ENCODE peak calls at places on chromosomes 7 and 10, in nine cellular contexts. I is lung; D is ovary; E is fibroblast of pulmonary artery; H is CD4-positive, alpha-beta T cell; M is hepatocyte; B is tibial artery; Z is fibroblast of the aortic adventitia; S is nephron progenitor cell. Q is an unnamed sample.

GRCh38 chr10:124294811-124295770 is 123.6 kb downstream of the OAT start:
- DNase-seq in M (no peak), D (peak), S (no peak), H (no peak), B (no peak), Z (no peak), I (no peak), E (no peak), Q (no peak)

GRCh38 chr7:36278767-36279171 is 110.9 kb upstream of the ANLN start:
- DNase-seq in E (peak), S (peak), B (no peak), Z (peak), M (peak), D (no peak), H (no peak), I (no peak), Q (peak)

GRCh38 chr7:156780724-156781455 is 112.1 kb downstream of the LMBR1 start:
- DNase-seq in H (no peak), Z (no peak), B (no peak), S (no peak), E (no peak), I (no peak), M (no peak), D (no peak), Q (no peak)

GRCh38 chr10:19676063-19676462 is 140.2 kb upstream of the PLXDC2 start:
- DNase-seq in E (no peak), Z (no peak), S (no peak), M (no peak), H (no peak), B (no peak), D (no peak), I (no peak), Q (no peak)

GRCh38 chr7:118195837-118196474 is 12.0 kb downstream of the LSM8 start:
- DNase-seq in Z (peak), I (peak), S (peak), B (peak), D (no peak), E (peak), M (peak), H (peak), Q (peak)

GRCh38 chr10:17005621-17006566 is 123.7 kb downstream of the CUBN start:
- DNase-seq in M (no peak), Z (no peak), H (no peak), D (no peak), B (no peak), S (no peak), I (no peak), E (no peak), Q (no peak)

GRCh38 chr7:69746383-69746782 is 148.1 kb downstream of the AUTS2 start:
- DNase-seq in M (no peak), I (no peak), B (no peak), Z (no peak), H (no peak), S (no peak), D (no peak), E (no peak), Q (no peak)

GRCh38 chr7:79114875-79115274 is 338.6 kb downstream of the MAGI2 start:
- DNase-seq in I (no peak), B (no peak), D (no peak), H (no peak), S (no peak), E (no peak), M (no peak), Z (no peak), Q (no peak)

GRCh38 chr10:117298219-117298618 is 57.3 kb downstream of the SLC18A2 start:
- DNase-seq in E (no peak), Z (no peak), B (no peak), D (no peak), M (no peak), S (no peak), I (no peak), H (no peak), Q (no peak)

GRCh38 chr7:1106063-1106782 is 18.3 kb downstream of the GPER1 start:
- DNase-seq in H (no peak), Z (no peak), M (no peak), D (no peak), I (no peak), E (no peak), B (no peak), S (no peak), Q (no peak)

GRCh38 chr10:17067549-17068264 is 61.9 kb downstream of the CUBN start:
- DNase-seq in M (no peak), E (no peak), Z (no peak), H (no peak), D (no peak), I (no peak), B (no peak), S (no peak), Q (no peak)

GRCh38 chr7:98133621-98134266 is 27.1 kb downstream of the LMTK2 start:
- DNase-seq in S (no peak), D (no peak), E (no peak), B (no peak), H (no peak), M (no peak), I (no peak), Z (peak), Q (no peak)

GRCh38 chr7:105806592-105807266 is 69.7 kb downstream of the ATXN7L1 start:
- DNase-seq in S (no peak), D (no peak), I (no peak), B (no peak), H (peak), E (peak), M (peak), Z (peak), Q (no peak)

GRCh38 chr7:116501425-116502167 is 2.1 kb downstream of the CAV2 start:
- DNase-seq in D (no peak), S (no peak), I (no peak), H (no peak), B (no peak), M (peak), Z (peak), E (no peak), Q (no peak)

GRCh38 chr10:70381491-70382421 is 669 bp downstream of the LRRC20 start:
- DNase-seq in B (no peak), H (peak), Z (peak), D (peak), I (no peak), S (peak), M (peak), E (peak), Q (no peak)

GRCh38 chr10:57664815-57665214 is 602.9 kb downstream of the IPMK start:
- DNase-seq in I (no peak), D (no peak), M (no peak), H (no peak), S (no peak), Z (no peak), E (peak), B (no peak), Q (no peak)

GRCh38 chr7:33805630-33806233 is 99.6 kb upstream of the BMPER start:
- DNase-seq in I (no peak), Z (peak), B (peak), M (peak), H (no peak), E (peak), S (no peak), D (no peak), Q (no peak)

GRCh38 chr10:62020362-62020730 is 118.8 kb downstream of the ARID5B start:
- DNase-seq in I (no peak), H (no peak), D (no peak), S (no peak), M (no peak), Z (no peak), B (no peak), E (no peak), Q (no peak)

GRCh38 chr10:103757531-103758293 is 97.7 kb downstream of the SH3PXD2A start:
- DNase-seq in I (no peak), M (peak), B (peak), H (peak), E (peak), S (no peak), D (no peak), Z (peak), Q (peak)

GRCh38 chr7:7739718-7740355 is 21.4 kb upstream of the RPA3 start:
- DNase-seq in M (no peak), D (no peak), E (no peak), B (no peak), H (no peak), Z (no peak), S (no peak), I (no peak), Q (no peak)

GRCh38 chr10:4943821-4944220 is 19.4 kb upstream of the AKR1C1 start:
- DNase-seq in H (no peak), S (no peak), B (no peak), E (no peak), I (no peak), Z (peak), M (no peak), D (no peak), Q (no peak)

GRCh38 chr10:24209421-24209770 is 458 bp downstream of the KIAA1217 start:
- DNase-seq in M (peak), H (no peak), D (no peak), S (peak), I (no peak), E (peak), Z (peak), B (no peak), Q (no peak)

GRCh38 chr7:66591801-66592596 is 36.7 kb upstream of the KCTD7 start:
- DNase-seq in D (peak), M (peak), Z (peak), I (peak), B (peak), S (peak), E (peak), H (peak), Q (peak)

GRCh38 chr10:73424478-73424877 is 8.9 kb downstream of the MSS51 start:
- DNase-seq in I (no peak), D (no peak), M (no peak), H (no peak), Z (no peak), S (no peak), B (no peak), E (no peak), Q (no peak)

GRCh38 chr7:31443457-31443856 is 70.4 kb upstream of the ITPRID1 start:
- DNase-seq in B (no peak), E (peak), Z (peak), D (no peak), S (peak), M (peak), H (no peak), I (no peak), Q (peak)

GRCh38 chr10:107831772-107832171 is 667.3 kb upstream of the SORCS1 start:
- DNase-seq in E (no peak), Z (no peak), M (no peak), I (no peak), S (no peak), D (no peak), H (no peak), B (no peak), Q (no peak)

GRCh38 chr7:111290419-111290818 is 199.5 kb downstream of the LRRN3 start:
- DNase-seq in D (no peak), H (no peak), M (no peak), Z (no peak), E (no peak), B (no peak), I (no peak), S (no peak), Q (no peak)

GRCh38 chr10:36675458-36675880 is 449.9 kb upstream of the ANKRD30A start:
- DNase-seq in H (no peak), S (no peak), M (no peak), E (peak), D (no peak), Z (peak), I (no peak), B (no peak), Q (no peak)

GRCh38 chr7:85833071-85833470 is 646.2 kb upstream of the SEMA3D start:
- DNase-seq in Z (peak), B (no peak), D (no peak), I (no peak), M (no peak), H (no peak), S (no peak), E (peak), Q (peak)

GRCh38 chr10:52215745-52216361 is 98.2 kb upstream of the DKK1 start:
- DNase-seq in D (no peak), H (peak), M (peak), E (peak), S (peak), Z (peak), I (peak), B (no peak), Q (peak)

GRCh38 chr7:4282434-4283223 is 399.5 kb upstream of the FOXK1 start:
- DNase-seq in Z (no peak), D (no peak), I (no peak), H (no peak), E (no peak), M (no peak), B (no peak), S (no peak), Q (peak)

GRCh38 chr7:132767378-132767777 is 191.1 kb upstream of the PLXNA4 start:
- DNase-seq in I (no peak), S (no peak), M (no peak), E (no peak), B (no peak), D (no peak), Z (no peak), H (no peak), Q (no peak)

GRCh38 chr10:93062499-93063216 is 2.1 kb downstream of the CYP26C1 start:
- DNase-seq in S (peak), H (no peak), I (no peak), B (no peak), Z (peak), D (no peak), M (peak), E (peak), Q (no peak)

GRCh38 chr10:93061594-93062498 is 1.2 kb downstream of the CYP26C1 start:
- DNase-seq in S (no peak), E (peak), M (no peak), B (no peak), D (no peak), Z (peak), I (no peak), H (no peak), Q (no peak)

GRCh38 chr10:93060887-93061593 is 442 bp downstream of the CYP26C1 start:
- DNase-seq in D (no peak), H (no peak), S (no peak), I (no peak), M (no peak), B (no peak), Z (no peak), E (no peak), Q (no peak)

GRCh38 chr10:93058139-93058538 is 2.5 kb upstream of the CYP26C1 start:
- DNase-seq in I (no peak), E (no peak), Z (no peak), H (no peak), M (no peak), S (no peak), B (no peak), D (no peak), Q (no peak)

GRCh38 chr10:93059975-93060886 is at the start of gene CYP26C1:
- DNase-seq in E (no peak), H (no peak), M (no peak), D (no peak), B (no peak), S (no peak), I (no peak), Z (no peak), Q (no peak)
- TF ChIP-seq CTCF in E (no peak), H (no peak), M (no peak), D (no peak), B (no peak), S (no peak), I (no peak), Z (no peak), Q (no peak)

DNA sequence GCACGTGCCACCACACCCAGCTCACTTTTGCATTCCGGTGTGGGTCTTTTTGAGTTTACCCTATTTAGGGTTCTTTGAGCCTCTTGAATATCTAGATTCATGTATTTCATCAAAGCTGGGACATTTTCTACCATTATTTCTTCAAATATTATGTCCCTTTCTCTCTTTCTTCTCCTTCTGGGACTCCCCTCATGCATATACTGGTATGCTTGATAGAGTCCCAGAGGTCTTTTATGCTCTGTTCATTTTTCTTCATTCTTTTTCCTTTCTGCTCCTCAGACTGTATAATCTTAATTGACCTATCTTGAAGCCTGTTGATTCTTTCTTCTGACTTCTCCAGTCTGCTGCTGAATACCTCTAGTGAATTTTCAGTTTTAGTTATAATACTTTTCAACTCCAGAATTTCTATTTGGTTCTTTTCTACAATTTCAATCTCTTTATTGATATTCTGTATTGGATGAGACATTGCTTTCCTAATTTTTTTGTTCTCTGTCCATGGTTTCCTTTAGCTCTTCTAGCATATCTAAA is 9.1 kb upstream of the WAC start:
- DNase-seq in H (no peak), I (no peak), S (no peak), E (no peak), M (no peak), Z (no peak), B (no peak), D (no peak), Q (no peak)
- TF ChIP-seq CTCF in H (no peak), I (no peak), S (no peak), E (no peak), M (no peak), Z (no peak), B (no peak), D (no peak), Q (no peak)

GRCh38 chr7:143346018-143346417 is 16.5 kb downstream of the FAM131B start:
- DNase-seq in Z (no peak), D (no peak), H (no peak), I (no peak), B (no peak), S (no peak), E (no peak), M (no peak), Q (no peak)
- TF ChIP-seq CTCF in Z (no peak), D (no peak), H (no peak), I (no peak), B (no peak), S (no peak), E (no peak), M (no peak), Q (no peak)

DNA sequence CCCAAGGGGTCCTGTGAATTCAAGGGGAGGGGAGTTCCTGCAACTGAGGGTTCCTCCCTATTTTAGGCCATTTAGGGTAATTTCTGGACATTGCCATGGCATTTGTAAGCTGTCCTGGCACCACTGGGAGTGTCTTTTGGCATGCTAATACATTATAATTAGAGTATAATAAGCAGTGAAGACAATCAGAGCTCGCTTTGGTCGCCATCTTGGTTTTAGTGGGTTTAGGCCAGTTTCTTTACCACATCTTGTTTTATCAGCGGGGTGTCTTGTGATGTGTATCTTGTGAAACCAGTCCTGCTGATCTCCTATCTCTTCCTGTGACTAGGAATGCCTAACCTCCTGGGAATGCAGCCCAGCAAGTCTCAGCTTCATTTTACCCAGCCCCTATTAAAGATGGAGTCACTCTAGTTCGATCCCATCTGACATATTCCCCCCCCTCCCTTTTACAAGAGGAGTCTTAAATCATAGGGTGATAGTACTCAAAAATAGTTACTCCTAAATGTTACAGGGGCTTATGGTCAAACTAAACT is 43.2 kb downstream of the SVOPL start:
- DNase-seq in H (no peak), I (no peak), S (no peak), B (no peak), Z (no peak), D (no peak), M (no peak), E (no peak), Q (no peak)
- TF ChIP-seq CTCF in H (no peak), I (no peak), S (no peak), B (no peak), Z (no peak), D (no peak), M (no peak), E (no peak), Q (no peak)

DNA sequence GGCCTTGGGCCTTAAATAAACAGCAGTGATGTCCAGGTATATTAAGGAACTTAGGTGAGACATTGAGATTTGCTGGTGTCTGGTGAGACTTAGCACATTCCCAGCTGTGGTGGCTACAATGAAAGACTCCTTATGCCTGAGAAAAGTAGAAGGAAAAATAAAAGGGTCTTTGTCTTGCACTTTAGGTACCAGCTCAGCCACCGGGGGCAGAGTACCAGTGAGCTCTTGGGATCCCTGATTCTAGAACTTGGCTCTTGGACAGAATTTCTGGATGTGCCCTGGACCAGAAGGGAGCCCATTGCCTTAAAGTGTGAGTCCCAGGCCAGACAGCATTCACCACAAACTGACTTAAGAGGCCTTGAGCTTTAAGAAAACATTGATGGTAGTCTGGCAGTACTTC is 1038.7 kb downstream of the SORCS3 start:
- DNase-seq in H (no peak), M (no peak), D (no peak), S (no peak), E (no peak), Z (no peak), I (no peak), B (no peak), Q (no peak)
- TF ChIP-seq CTCF in H (no peak), M (no peak), D (no peak), S (no peak), E (no peak), Z (no peak), I (no peak), B (no peak), Q (peak)

GRCh38 chr7:56078196-56078595 is 14.1 kb downstream of the SUMF2 start:
- DNase-seq in E (no peak), S (no peak), I (no peak), B (no peak), D (peak), Z (no peak), H (no peak), M (no peak), Q (no peak)

GRCh38 chr7:56083150-56083785 is 9.5 kb downstream of the PHKG1 start:
- DNase-seq in Z (no peak), E (peak), D (peak), B (peak), M (no peak), I (no peak), S (no peak), H (no peak), Q (no peak)

GRCh38 chr7:56077681-56078080 is 13.6 kb downstream of the SUMF2 start:
- DNase-seq in H (no peak), M (no peak), B (no peak), D (peak), E (no peak), I (no peak), Z (no peak), S (no peak), Q (no peak)

GRCh38 chr7:56081626-56082340 is 11.0 kb downstream of the PHKG1 start:
- DNase-seq in Z (no peak), E (no peak), I (no peak), D (no peak), M (no peak), B (no peak), H (no peak), S (no peak), Q (no peak)

DNA sequence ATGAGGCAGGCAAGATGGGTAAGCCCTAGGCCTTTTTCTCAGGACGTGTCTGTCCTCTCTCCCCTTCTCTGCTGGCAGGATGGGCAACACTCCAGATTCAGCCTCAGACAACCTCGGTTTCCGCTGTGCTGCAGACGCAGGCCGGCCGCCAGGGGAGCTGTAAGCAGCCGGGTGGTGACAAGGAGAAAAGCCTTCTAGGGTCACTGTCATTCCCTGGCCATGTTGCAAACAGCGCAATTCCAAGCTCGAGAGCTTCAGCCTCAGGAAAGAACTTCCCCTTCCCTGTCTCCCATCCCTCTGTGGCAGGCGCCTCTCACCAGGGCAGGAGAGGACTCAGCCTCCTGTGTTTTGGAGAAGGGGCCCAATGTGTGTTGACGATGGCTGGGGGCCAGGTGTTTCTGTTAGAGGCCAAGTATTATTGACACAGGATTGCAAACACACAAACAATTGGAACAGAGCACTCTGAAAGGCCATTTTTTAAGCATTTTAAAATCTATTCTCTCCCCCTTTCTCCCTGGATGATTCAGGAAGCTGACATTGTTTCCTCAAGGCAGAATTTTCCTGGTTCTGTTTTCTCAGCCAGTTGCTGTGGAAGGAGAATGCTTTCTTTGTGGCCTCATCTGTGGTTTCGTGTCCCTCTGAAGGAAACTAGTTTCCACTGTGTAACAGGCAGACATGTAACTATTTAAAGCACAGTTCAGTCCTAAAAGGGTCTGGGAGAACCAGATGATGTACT is 13.1 kb downstream of the PHKG1 start:
- DNase-seq in Z (peak), B (peak), M (no peak), H (no peak), S (no peak), E (peak), D (peak), I (peak), Q (peak)
- TF ChIP-seq CTCF in Z (peak), B (peak), M (no peak), H (no peak), S (no peak), E (peak), D (peak), I (no peak), Q (peak)